ENCODE peak calls at places on chromosomes 6 and 20, in five cellular contexts. N is Panc1; M is GM06990; K is stimulated activated CD4-positive, alpha-beta T cell treated with anti-CD3 and anti-CD28 coated beads, Interleukin-12 subunit alpha, Interleukin-12 subunit beta, amount 100 ng/mL, for 4 hours; D is PC-9. B is an unnamed sample.

GRCh38 chr6:148747145-148747492 is 289 bp downstream of the UST start:
- DNase-seq in N (no peak), M (no peak), K (no peak), D (no peak), B (no peak)

GRCh38 chr6:166024252-166024651 is 143.4 kb downstream of the TBXT start:
- DNase-seq in N (no peak), M (no peak), K (no peak), D (no peak), B (no peak)

GRCh38 chr20:8720089-8720488 is 348.8 kb upstream of the PLCB4 start:
- DNase-seq in N (no peak), M (no peak), K (no peak), D (no peak), B (no peak)

GRCh38 chr6:73579851-73580246 is 59.0 kb upstream of the EEF1A1 start:
- DNase-seq in N (peak; percentile 60), M (no peak), K (peak; percentile 12), D (peak; percentile 92), B (no peak)

GRCh38 chr6:144006731-144007454 is 1.2 kb downstream of the PLAGL1 start:
- DNase-seq in N (no peak), M (no peak), K (no peak), D (no peak), B (no peak)

GRCh38 chr20:3935295-3935955 is 46.2 kb downstream of the PANK2 start:
- DNase-seq in N (no peak), M (no peak), K (no peak), D (no peak), B (no peak)

GRCh38 chr6:169559001-169559441 is 142.8 kb downstream of the WDR27 start:
- DNase-seq in N (no peak), M (no peak), K (no peak), D (no peak), B (no peak)

GRCh38 chr6:15077964-15078363 is 167.9 kb upstream of the JARID2 start:
- DNase-seq in N (no peak), M (no peak), K (no peak), D (no peak), B (no peak)

GRCh38 chr6:47655719-47656595 is 42.4 kb upstream of the ADGRF4 start:
- DNase-seq in N (no peak), M (no peak), K (no peak), D (peak; percentile 84), B (no peak)

GRCh38 chr20:59817406-59817805 is 116.0 kb downstream of the SYCP2 start:
- DNase-seq in N (no peak), M (no peak), K (no peak), D (no peak), B (no peak)

GRCh38 chr20:62925420-62926228 is 681 bp downstream of the DIDO1 start:
- DNase-seq in N (no peak), M (peak; percentile 71), K (peak; percentile 39), D (no peak), B (peak; percentile 32)

GRCh38 chr6:157229733-157230132 is 93.6 kb downstream of the TMEM242 start:
- DNase-seq in N (no peak), M (no peak), K (no peak), D (no peak), B (no peak)

GRCh38 chr20:48949304-48950170 is 28.0 kb downstream of the ARFGEF2 start:
- DNase-seq in N (no peak), M (no peak), K (no peak), D (no peak), B (no peak)

GRCh38 chr20:23143098-23143497 is 57.0 kb upstream of the CD93 start:
- DNase-seq in N (peak; percentile 78), M (no peak), K (no peak), D (peak; percentile 82), B (no peak)

GRCh38 chr6:113433506-113433991 is 423.6 kb upstream of the MARCKS start:
- DNase-seq in N (no peak), M (no peak), K (no peak), D (peak; percentile 99), B (no peak)

GRCh38 chr20:10659651-10660601 is 13.9 kb downstream of the JAG1 start:
- DNase-seq in N (no peak), M (no peak), K (no peak), D (no peak), B (no peak)

GRCh38 chr20:33362898-33363297 is 38.4 kb downstream of the CDK5RAP1 start:
- DNase-seq in N (no peak), M (no peak), K (no peak), D (no peak), B (no peak)

GRCh38 chr20:50216543-50217206 is 26.0 kb downstream of the CEBPB start:
- DNase-seq in N (no peak), M (no peak), K (no peak), D (no peak), B (no peak)

B was measured in GM10248.